ENCODE peak calls at places on chromosome 12, in nine cellular contexts. One of them, this sample, is unnamed.

GRCh38 chr12:124904306-124905098 is 9.9 kb downstream of the UBC start:
- DNase-seq in mesenchymal stem cell: peak; percentile 99
- DNase-seq in stimulated activated CD4-positive, alpha-beta T cell treated with anti-CD3 and anti-CD28 coated beads, Interleukin-15, amount 100 ng/mL, for 48 hours: no peak
- DNase-seq in astrocyte of the hippocampus: peak; percentile 91
- DNase-seq in activated naive CD8-positive, alpha-beta T cell treated with anti-CD3 and anti-CD28 coated beads for 36 hours: no peak
- DNase-seq in cerebellum: peak; percentile 48
- DNase-seq in fibroblast of the conjunctiva: peak; percentile 82
- DNase-seq in T-cell: no peak
- DNase-seq in uterus: peak; percentile 85
- DNase-seq in this sample: no peak

GRCh38 chr12:19945559-19946485 is 422.5 kb upstream of the PDE3A start:
- DNase-seq in mesenchymal stem cell: peak; percentile 76
- DNase-seq in stimulated activated CD4-positive, alpha-beta T cell treated with anti-CD3 and anti-CD28 coated beads, Interleukin-15, amount 100 ng/mL, for 48 hours: no peak
- DNase-seq in astrocyte of the hippocampus: peak; percentile 20
- DNase-seq in activated naive CD8-positive, alpha-beta T cell treated with anti-CD3 and anti-CD28 coated beads for 36 hours: no peak
- DNase-seq in cerebellum: no peak
- DNase-seq in fibroblast of the conjunctiva: peak; percentile 10
- DNase-seq in T-cell: no peak
- DNase-seq in uterus: no peak
- DNase-seq in this sample: no peak

GRCh38 chr12:3317841-3318501 is 173.0 kb upstream of the PRMT8 start:
- DNase-seq in mesenchymal stem cell: no peak
- DNase-seq in stimulated activated CD4-positive, alpha-beta T cell treated with anti-CD3 and anti-CD28 coated beads, Interleukin-15, amount 100 ng/mL, for 48 hours: no peak
- DNase-seq in astrocyte of the hippocampus: no peak
- DNase-seq in activated naive CD8-positive, alpha-beta T cell treated with anti-CD3 and anti-CD28 coated beads for 36 hours: no peak
- DNase-seq in cerebellum: peak; percentile 47
- DNase-seq in fibroblast of the conjunctiva: no peak
- DNase-seq in T-cell: no peak
- DNase-seq in uterus: no peak
- DNase-seq in this sample: no peak

GRCh38 chr12:122028601-122029560 is 7.2 kb downstream of the BCL7A start:
- DNase-seq in mesenchymal stem cell: no peak
- DNase-seq in stimulated activated CD4-positive, alpha-beta T cell treated with anti-CD3 and anti-CD28 coated beads, Interleukin-15, amount 100 ng/mL, for 48 hours: no peak
- DNase-seq in astrocyte of the hippocampus: no peak
- DNase-seq in activated naive CD8-positive, alpha-beta T cell treated with anti-CD3 and anti-CD28 coated beads for 36 hours: peak; percentile 53
- DNase-seq in cerebellum: no peak
- DNase-seq in fibroblast of the conjunctiva: no peak
- DNase-seq in T-cell: no peak
- DNase-seq in uterus: no peak
- DNase-seq in this sample: peak; percentile 67

GRCh38 chr12:52385226-52385702 is at the start of gene KRT84:
- DNase-seq in mesenchymal stem cell: no peak
- DNase-seq in stimulated activated CD4-positive, alpha-beta T cell treated with anti-CD3 and anti-CD28 coated beads, Interleukin-15, amount 100 ng/mL, for 48 hours: no peak
- DNase-seq in astrocyte of the hippocampus: no peak
- DNase-seq in activated naive CD8-positive, alpha-beta T cell treated with anti-CD3 and anti-CD28 coated beads for 36 hours: no peak
- DNase-seq in cerebellum: no peak
- DNase-seq in fibroblast of the conjunctiva: no peak
- DNase-seq in T-cell: no peak
- DNase-seq in uterus: no peak
- DNase-seq in this sample: no peak

GRCh38 chr12:19547258-19547657 is 108.0 kb downstream of the AEBP2 start:
- DNase-seq in mesenchymal stem cell: peak; percentile 33
- DNase-seq in stimulated activated CD4-positive, alpha-beta T cell treated with anti-CD3 and anti-CD28 coated beads, Interleukin-15, amount 100 ng/mL, for 48 hours: no peak
- DNase-seq in astrocyte of the hippocampus: peak; percentile 31
- DNase-seq in activated naive CD8-positive, alpha-beta T cell treated with anti-CD3 and anti-CD28 coated beads for 36 hours: no peak
- DNase-seq in cerebellum: no peak
- DNase-seq in fibroblast of the conjunctiva: no peak
- DNase-seq in T-cell: no peak
- DNase-seq in uterus: no peak
- DNase-seq in this sample: no peak

GRCh38 chr12:30286345-30286926 is 409.2 kb downstream of the IPO8 start:
- DNase-seq in mesenchymal stem cell: peak; percentile 57
- DNase-seq in stimulated activated CD4-positive, alpha-beta T cell treated with anti-CD3 and anti-CD28 coated beads, Interleukin-15, amount 100 ng/mL, for 48 hours: no peak
- DNase-seq in astrocyte of the hippocampus: peak; percentile 62
- DNase-seq in activated naive CD8-positive, alpha-beta T cell treated with anti-CD3 and anti-CD28 coated beads for 36 hours: no peak
- DNase-seq in cerebellum: no peak
- DNase-seq in fibroblast of the conjunctiva: peak; percentile 45
- DNase-seq in T-cell: no peak
- DNase-seq in uterus: no peak
- DNase-seq in this sample: no peak

GRCh38 chr12:70052931-70053497 is 190.2 kb upstream of the CNOT2 start:
- DNase-seq in mesenchymal stem cell: peak; percentile 76
- DNase-seq in stimulated activated CD4-positive, alpha-beta T cell treated with anti-CD3 and anti-CD28 coated beads, Interleukin-15, amount 100 ng/mL, for 48 hours: no peak
- DNase-seq in astrocyte of the hippocampus: peak; percentile 44
- DNase-seq in activated naive CD8-positive, alpha-beta T cell treated with anti-CD3 and anti-CD28 coated beads for 36 hours: no peak
- DNase-seq in cerebellum: no peak
- DNase-seq in fibroblast of the conjunctiva: peak; percentile 82
- DNase-seq in T-cell: no peak
- DNase-seq in uterus: peak; percentile 25
- DNase-seq in this sample: no peak

GRCh38 chr12:28191690-28192089 is 1.4 kb downstream of the CCDC91 start:
- DNase-seq in mesenchymal stem cell: peak; percentile 55
- DNase-seq in stimulated activated CD4-positive, alpha-beta T cell treated with anti-CD3 and anti-CD28 coated beads, Interleukin-15, amount 100 ng/mL, for 48 hours: no peak
- DNase-seq in astrocyte of the hippocampus: peak; percentile 27
- DNase-seq in activated naive CD8-positive, alpha-beta T cell treated with anti-CD3 and anti-CD28 coated beads for 36 hours: peak; percentile 31
- DNase-seq in cerebellum: no peak
- DNase-seq in fibroblast of the conjunctiva: peak; percentile 23
- DNase-seq in T-cell: peak; percentile 5
- DNase-seq in uterus: no peak
- DNase-seq in this sample: no peak

GRCh38 chr12:30594509-30594908 is 101.2 kb downstream of the IPO8 start:
- DNase-seq in mesenchymal stem cell: no peak
- DNase-seq in stimulated activated CD4-positive, alpha-beta T cell treated with anti-CD3 and anti-CD28 coated beads, Interleukin-15, amount 100 ng/mL, for 48 hours: no peak
- DNase-seq in astrocyte of the hippocampus: no peak
- DNase-seq in activated naive CD8-positive, alpha-beta T cell treated with anti-CD3 and anti-CD28 coated beads for 36 hours: no peak
- DNase-seq in cerebellum: no peak
- DNase-seq in fibroblast of the conjunctiva: no peak
- DNase-seq in T-cell: no peak
- DNase-seq in uterus: no peak
- DNase-seq in this sample: no peak

GRCh38 chr12:123367511-123367910 is 2.9 kb upstream of the SBNO1 start:
- DNase-seq in mesenchymal stem cell: no peak
- DNase-seq in stimulated activated CD4-positive, alpha-beta T cell treated with anti-CD3 and anti-CD28 coated beads, Interleukin-15, amount 100 ng/mL, for 48 hours: no peak
- DNase-seq in astrocyte of the hippocampus: no peak
- DNase-seq in activated naive CD8-positive, alpha-beta T cell treated with anti-CD3 and anti-CD28 coated beads for 36 hours: no peak
- DNase-seq in cerebellum: no peak
- DNase-seq in fibroblast of the conjunctiva: no peak
- DNase-seq in T-cell: no peak
- DNase-seq in uterus: no peak
- DNase-seq in this sample: no peak

GRCh38 chr12:95802482-95803264 is 12.1 kb upstream of the NTN4 start:
- DNase-seq in mesenchymal stem cell: peak; percentile 82
- DNase-seq in stimulated activated CD4-positive, alpha-beta T cell treated with anti-CD3 and anti-CD28 coated beads, Interleukin-15, amount 100 ng/mL, for 48 hours: no peak
- DNase-seq in astrocyte of the hippocampus: peak; percentile 89
- DNase-seq in activated naive CD8-positive, alpha-beta T cell treated with anti-CD3 and anti-CD28 coated beads for 36 hours: no peak
- DNase-seq in cerebellum: no peak
- DNase-seq in fibroblast of the conjunctiva: peak; percentile 66
- DNase-seq in T-cell: no peak
- DNase-seq in uterus: no peak
- DNase-seq in this sample: no peak

GRCh38 chr12:132285991-132286681 is 43.3 kb downstream of the GALNT9 start:
- DNase-seq in mesenchymal stem cell: no peak
- DNase-seq in stimulated activated CD4-positive, alpha-beta T cell treated with anti-CD3 and anti-CD28 coated beads, Interleukin-15, amount 100 ng/mL, for 48 hours: no peak
- DNase-seq in astrocyte of the hippocampus: peak; percentile 89
- DNase-seq in activated naive CD8-positive, alpha-beta T cell treated with anti-CD3 and anti-CD28 coated beads for 36 hours: no peak
- DNase-seq in cerebellum: peak; percentile 58
- DNase-seq in fibroblast of the conjunctiva: peak; percentile 36
- DNase-seq in T-cell: no peak
- DNase-seq in uterus: peak; percentile 37
- DNase-seq in this sample: no peak

GRCh38 chr12:53694746-53695145 is 18.9 kb upstream of the ATP5MC2 start:
- DNase-seq in mesenchymal stem cell: no peak
- DNase-seq in stimulated activated CD4-positive, alpha-beta T cell treated with anti-CD3 and anti-CD28 coated beads, Interleukin-15, amount 100 ng/mL, for 48 hours: no peak
- DNase-seq in astrocyte of the hippocampus: no peak
- DNase-seq in activated naive CD8-positive, alpha-beta T cell treated with anti-CD3 and anti-CD28 coated beads for 36 hours: no peak
- DNase-seq in cerebellum: no peak
- DNase-seq in fibroblast of the conjunctiva: no peak
- DNase-seq in T-cell: no peak
- DNase-seq in uterus: no peak
- DNase-seq in this sample: no peak

GRCh38 chr12:54977857-54978256 is 6.7 kb downstream of the TESPA1 start:
- DNase-seq in mesenchymal stem cell: no peak
- DNase-seq in stimulated activated CD4-positive, alpha-beta T cell treated with anti-CD3 and anti-CD28 coated beads, Interleukin-15, amount 100 ng/mL, for 48 hours: no peak
- DNase-seq in astrocyte of the hippocampus: no peak
- DNase-seq in activated naive CD8-positive, alpha-beta T cell treated with anti-CD3 and anti-CD28 coated beads for 36 hours: no peak
- DNase-seq in cerebellum: no peak
- DNase-seq in fibroblast of the conjunctiva: no peak
- DNase-seq in T-cell: no peak
- DNase-seq in uterus: no peak
- DNase-seq in this sample: no peak

GRCh38 chr12:113103756-113104450 is 31.7 kb downstream of the RASAL1 start:
- DNase-seq in mesenchymal stem cell: no peak
- DNase-seq in stimulated activated CD4-positive, alpha-beta T cell treated with anti-CD3 and anti-CD28 coated beads, Interleukin-15, amount 100 ng/mL, for 48 hours: peak; percentile 65
- DNase-seq in astrocyte of the hippocampus: no peak
- DNase-seq in activated naive CD8-positive, alpha-beta T cell treated with anti-CD3 and anti-CD28 coated beads for 36 hours: peak; percentile 72
- DNase-seq in cerebellum: peak; percentile 58
- DNase-seq in fibroblast of the conjunctiva: no peak
- DNase-seq in T-cell: peak; percentile 61
- DNase-seq in uterus: no peak
- DNase-seq in this sample: no peak

GRCh38 chr12:129819391-129819790 is 84.4 kb downstream of the TMEM132D start:
- DNase-seq in mesenchymal stem cell: no peak
- DNase-seq in stimulated activated CD4-positive, alpha-beta T cell treated with anti-CD3 and anti-CD28 coated beads, Interleukin-15, amount 100 ng/mL, for 48 hours: no peak
- DNase-seq in astrocyte of the hippocampus: peak; percentile 53
- DNase-seq in activated naive CD8-positive, alpha-beta T cell treated with anti-CD3 and anti-CD28 coated beads for 36 hours: no peak
- DNase-seq in cerebellum: no peak
- DNase-seq in fibroblast of the conjunctiva: no peak
- DNase-seq in T-cell: no peak
- DNase-seq in uterus: no peak
- DNase-seq in this sample: no peak

GRCh38 chr12:124914392-124915248 is at the start of gene UBC:
- DNase-seq in mesenchymal stem cell: peak; percentile 97
- DNase-seq in stimulated activated CD4-positive, alpha-beta T cell treated with anti-CD3 and anti-CD28 coated beads, Interleukin-15, amount 100 ng/mL, for 48 hours: peak; percentile 82
- DNase-seq in astrocyte of the hippocampus: peak; percentile 97
- DNase-seq in activated naive CD8-positive, alpha-beta T cell treated with anti-CD3 and anti-CD28 coated beads for 36 hours: peak; percentile 90
- DNase-seq in cerebellum: peak; percentile 87
- DNase-seq in fibroblast of the conjunctiva: peak; percentile 75
- DNase-seq in T-cell: peak; percentile 82
- DNase-seq in uterus: peak; percentile 89
- DNase-seq in this sample: peak; percentile 49

GRCh38 chr12:124713436-124714082 is 146.1 kb upstream of the NCOR2 start:
- DNase-seq in mesenchymal stem cell: peak; percentile 98
- DNase-seq in stimulated activated CD4-positive, alpha-beta T cell treated with anti-CD3 and anti-CD28 coated beads, Interleukin-15, amount 100 ng/mL, for 48 hours: peak; percentile 53
- DNase-seq in astrocyte of the hippocampus: peak; percentile 89
- DNase-seq in activated naive CD8-positive, alpha-beta T cell treated with anti-CD3 and anti-CD28 coated beads for 36 hours: peak; percentile 74
- DNase-seq in cerebellum: no peak
- DNase-seq in fibroblast of the conjunctiva: peak; percentile 63
- DNase-seq in T-cell: peak; percentile 17
- DNase-seq in uterus: no peak
- DNase-seq in this sample: peak; percentile 38

GRCh38 chr12:29738416-29738815 is 45.3 kb downstream of the TMTC1 start:
- DNase-seq in mesenchymal stem cell: no peak
- DNase-seq in stimulated activated CD4-positive, alpha-beta T cell treated with anti-CD3 and anti-CD28 coated beads, Interleukin-15, amount 100 ng/mL, for 48 hours: no peak
- DNase-seq in astrocyte of the hippocampus: no peak
- DNase-seq in activated naive CD8-positive, alpha-beta T cell treated with anti-CD3 and anti-CD28 coated beads for 36 hours: no peak
- DNase-seq in cerebellum: no peak
- DNase-seq in fibroblast of the conjunctiva: no peak
- DNase-seq in T-cell: no peak
- DNase-seq in uterus: no peak
- DNase-seq in this sample: no peak

GRCh38 chr12:13530966-13531365 is 334.4 kb downstream of the EMP1 start:
- DNase-seq in mesenchymal stem cell: no peak
- DNase-seq in stimulated activated CD4-positive, alpha-beta T cell treated with anti-CD3 and anti-CD28 coated beads, Interleukin-15, amount 100 ng/mL, for 48 hours: no peak
- DNase-seq in astrocyte of the hippocampus: no peak
- DNase-seq in activated naive CD8-positive, alpha-beta T cell treated with anti-CD3 and anti-CD28 coated beads for 36 hours: no peak
- DNase-seq in cerebellum: no peak
- DNase-seq in fibroblast of the conjunctiva: no peak
- DNase-seq in T-cell: no peak
- DNase-seq in uterus: no peak
- DNase-seq in this sample: no peak

GRCh38 chr12:67698711-67699603 is 50.4 kb downstream of the DYRK2 start:
- DNase-seq in mesenchymal stem cell: peak; percentile 71
- DNase-seq in stimulated activated CD4-positive, alpha-beta T cell treated with anti-CD3 and anti-CD28 coated beads, Interleukin-15, amount 100 ng/mL, for 48 hours: peak; percentile 42
- DNase-seq in astrocyte of the hippocampus: peak; percentile 34
- DNase-seq in activated naive CD8-positive, alpha-beta T cell treated with anti-CD3 and anti-CD28 coated beads for 36 hours: peak; percentile 62
- DNase-seq in cerebellum: no peak
- DNase-seq in fibroblast of the conjunctiva: no peak
- DNase-seq in T-cell: peak; percentile 10
- DNase-seq in uterus: no peak
- DNase-seq in this sample: peak; percentile 36

GRCh38 chr12:52052471-52053186 is 1.4 kb downstream of the NR4A1 start:
- DNase-seq in mesenchymal stem cell: no peak
- DNase-seq in stimulated activated CD4-positive, alpha-beta T cell treated with anti-CD3 and anti-CD28 coated beads, Interleukin-15, amount 100 ng/mL, for 48 hours: no peak
- DNase-seq in astrocyte of the hippocampus: no peak
- DNase-seq in activated naive CD8-positive, alpha-beta T cell treated with anti-CD3 and anti-CD28 coated beads for 36 hours: no peak
- DNase-seq in cerebellum: no peak
- DNase-seq in fibroblast of the conjunctiva: no peak
- DNase-seq in T-cell: no peak
- DNase-seq in uterus: peak; percentile 35
- DNase-seq in this sample: no peak

GRCh38 chr12:112823582-112824149 is 32.1 kb downstream of the RPH3A start:
- DNase-seq in mesenchymal stem cell: no peak
- DNase-seq in stimulated activated CD4-positive, alpha-beta T cell treated with anti-CD3 and anti-CD28 coated beads, Interleukin-15, amount 100 ng/mL, for 48 hours: no peak
- DNase-seq in astrocyte of the hippocampus: no peak
- DNase-seq in activated naive CD8-positive, alpha-beta T cell treated with anti-CD3 and anti-CD28 coated beads for 36 hours: no peak
- DNase-seq in cerebellum: no peak
- DNase-seq in fibroblast of the conjunctiva: no peak
- DNase-seq in T-cell: no peak
- DNase-seq in uterus: no peak
- DNase-seq in this sample: no peak

GRCh38 chr12:83016226-83016835 is 329.6 kb downstream of the TMTC2 start:
- DNase-seq in mesenchymal stem cell: peak; percentile 36
- DNase-seq in stimulated activated CD4-positive, alpha-beta T cell treated with anti-CD3 and anti-CD28 coated beads, Interleukin-15, amount 100 ng/mL, for 48 hours: no peak
- DNase-seq in astrocyte of the hippocampus: peak; percentile 82
- DNase-seq in activated naive CD8-positive, alpha-beta T cell treated with anti-CD3 and anti-CD28 coated beads for 36 hours: no peak
- DNase-seq in cerebellum: peak; percentile 8
- DNase-seq in fibroblast of the conjunctiva: peak; percentile 66
- DNase-seq in T-cell: no peak
- DNase-seq in uterus: peak; percentile 32
- DNase-seq in this sample: no peak

GRCh38 chr12:113881588-113881987 is 84.5 kb downstream of the RBM19 start:
- DNase-seq in mesenchymal stem cell: no peak
- DNase-seq in stimulated activated CD4-positive, alpha-beta T cell treated with anti-CD3 and anti-CD28 coated beads, Interleukin-15, amount 100 ng/mL, for 48 hours: no peak
- DNase-seq in astrocyte of the hippocampus: no peak
- DNase-seq in activated naive CD8-positive, alpha-beta T cell treated with anti-CD3 and anti-CD28 coated beads for 36 hours: no peak
- DNase-seq in cerebellum: no peak
- DNase-seq in fibroblast of the conjunctiva: no peak
- DNase-seq in T-cell: no peak
- DNase-seq in uterus: no peak
- DNase-seq in this sample: no peak

GRCh38 chr12:57309420-57309819 is 58.4 kb upstream of the STAC3 start:
- DNase-seq in mesenchymal stem cell: no peak
- DNase-seq in stimulated activated CD4-positive, alpha-beta T cell treated with anti-CD3 and anti-CD28 coated beads, Interleukin-15, amount 100 ng/mL, for 48 hours: no peak
- DNase-seq in astrocyte of the hippocampus: peak; percentile 6
- DNase-seq in activated naive CD8-positive, alpha-beta T cell treated with anti-CD3 and anti-CD28 coated beads for 36 hours: no peak
- DNase-seq in cerebellum: no peak
- DNase-seq in fibroblast of the conjunctiva: no peak
- DNase-seq in T-cell: no peak
- DNase-seq in uterus: no peak
- DNase-seq in this sample: no peak

GRCh38 chr12:49876070-49876469 is 27.6 kb downstream of the FAIM2 start:
- DNase-seq in mesenchymal stem cell: no peak
- DNase-seq in stimulated activated CD4-positive, alpha-beta T cell treated with anti-CD3 and anti-CD28 coated beads, Interleukin-15, amount 100 ng/mL, for 48 hours: no peak
- DNase-seq in astrocyte of the hippocampus: no peak
- DNase-seq in activated naive CD8-positive, alpha-beta T cell treated with anti-CD3 and anti-CD28 coated beads for 36 hours: no peak
- DNase-seq in cerebellum: no peak
- DNase-seq in fibroblast of the conjunctiva: no peak
- DNase-seq in T-cell: no peak
- DNase-seq in uterus: no peak
- DNase-seq in this sample: no peak

GRCh38 chr12:60577607-60578006 is 981.8 kb downstream of the SLC16A7 start:
- DNase-seq in mesenchymal stem cell: no peak
- DNase-seq in stimulated activated CD4-positive, alpha-beta T cell treated with anti-CD3 and anti-CD28 coated beads, Interleukin-15, amount 100 ng/mL, for 48 hours: no peak
- DNase-seq in astrocyte of the hippocampus: no peak
- DNase-seq in activated naive CD8-positive, alpha-beta T cell treated with anti-CD3 and anti-CD28 coated beads for 36 hours: no peak
- DNase-seq in cerebellum: no peak
- DNase-seq in fibroblast of the conjunctiva: no peak
- DNase-seq in T-cell: no peak
- DNase-seq in uterus: no peak
- DNase-seq in this sample: no peak

GRCh38 chr12:1842905-1843640 is 22.7 kb downstream of the LRTM2 start:
- DNase-seq in mesenchymal stem cell: no peak
- DNase-seq in stimulated activated CD4-positive, alpha-beta T cell treated with anti-CD3 and anti-CD28 coated beads, Interleukin-15, amount 100 ng/mL, for 48 hours: no peak
- DNase-seq in astrocyte of the hippocampus: no peak
- DNase-seq in activated naive CD8-positive, alpha-beta T cell treated with anti-CD3 and anti-CD28 coated beads for 36 hours: no peak
- DNase-seq in cerebellum: no peak
- DNase-seq in fibroblast of the conjunctiva: no peak
- DNase-seq in T-cell: no peak
- DNase-seq in uterus: peak; percentile 6
- DNase-seq in this sample: no peak

GRCh38 chr12:111984820-111985219 is 28.1 kb downstream of the TMEM116 start:
- DNase-seq in mesenchymal stem cell: no peak
- DNase-seq in stimulated activated CD4-positive, alpha-beta T cell treated with anti-CD3 and anti-CD28 coated beads, Interleukin-15, amount 100 ng/mL, for 48 hours: no peak
- DNase-seq in astrocyte of the hippocampus: no peak
- DNase-seq in activated naive CD8-positive, alpha-beta T cell treated with anti-CD3 and anti-CD28 coated beads for 36 hours: no peak
- DNase-seq in cerebellum: no peak
- DNase-seq in fibroblast of the conjunctiva: no peak
- DNase-seq in T-cell: no peak
- DNase-seq in uterus: no peak
- DNase-seq in this sample: no peak

This sample was measured in GM18507.